ENCODE peak calls at places on chromosomes 11 and 22, in eight cellular contexts. C, M, I, S, K, A, L and B are unnamed samples.

GRCh38 chr11:44622721-44623258 is 57.3 kb downstream of the CD82 start:
- DNase-seq in C (peak), M (no peak), I (no peak), S (no peak), K (no peak), A (no peak), L (peak), B (peak)

GRCh38 chr11:31800398-31801265 is 10.5 kb downstream of the PAX6 start:
- DNase-seq in C (no peak), M (no peak), I (no peak), S (no peak), K (no peak), A (no peak), L (no peak), B (no peak)

GRCh38 chr22:39457546-39458442 is 982 bp downstream of the MGAT3 start:
- DNase-seq in C (no peak), M (no peak), I (no peak), S (no peak), K (no peak), A (no peak), L (no peak), B (no peak)

GRCh38 chr11:46725338-46726205 is 6.6 kb downstream of the F2 start:
- DNase-seq in C (no peak), M (no peak), I (no peak), S (no peak), K (no peak), A (no peak), L (no peak), B (no peak)

GRCh38 chr11:74647404-74647803 is 55.0 kb downstream of the POLD3 start:
- DNase-seq in C (no peak), M (no peak), I (no peak), S (no peak), K (no peak), A (no peak), L (no peak), B (no peak)

GRCh38 chr11:47348859-47349258 is 3.6 kb downstream of the MYBPC3 start:
- DNase-seq in C (no peak), M (no peak), I (no peak), S (peak), K (no peak), A (no peak), L (no peak), B (no peak)

GRCh38 chr11:94675239-94675638 is 92.9 kb upstream of the AMOTL1 start:
- DNase-seq in C (no peak), M (no peak), I (no peak), S (no peak), K (no peak), A (no peak), L (no peak), B (no peak)

GRCh38 chr11:2300936-2301630 is 635 bp downstream of the C11orf21 start:
- DNase-seq in C (no peak), M (no peak), I (no peak), S (no peak), K (no peak), A (no peak), L (no peak), B (peak)

DNA sequence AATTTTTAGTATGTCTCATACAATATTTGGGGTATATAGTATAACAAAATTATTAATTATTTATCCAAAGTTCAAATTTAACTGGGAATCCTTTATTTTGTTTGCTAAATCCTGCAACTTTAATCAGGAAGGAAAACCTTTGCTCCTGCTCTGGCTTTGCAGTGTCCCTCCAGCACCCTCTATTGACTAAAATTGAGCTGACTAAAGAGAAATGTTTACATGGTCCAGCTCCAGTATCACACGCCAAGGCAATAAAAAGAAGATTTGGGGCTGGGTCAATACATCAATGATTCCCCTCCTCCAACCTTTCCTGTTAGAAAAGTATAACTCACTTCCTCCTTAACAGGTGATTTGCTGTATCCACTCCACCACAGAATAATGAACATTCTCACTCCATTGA is 153.0 kb upstream of the LRRC4C start:
- DNase-seq in C (no peak), M (peak), I (no peak), S (no peak), K (no peak), A (no peak), L (no peak), B (no peak)
- TF ChIP-seq CTCF in C (no peak), M (peak), I (no peak), S (no peak), K (no peak), A (no peak), L (no peak), B (no peak)

GRCh38 chr22:45336971-45337431 is 27.3 kb downstream of the FAM118A start:
- DNase-seq in C (peak), M (no peak), I (peak), S (no peak), K (peak), A (peak), L (no peak), B (no peak)
- H3K4me3 ChIP-seq in C (no peak), M (no peak), I (no peak), S (no peak), K (peak), A (no peak), L (no peak), B (no peak)

GRCh38 chr11:66289548-66290331 is 797 bp upstream of the YIF1A start:
- DNase-seq in C (peak), M (no peak), I (peak), S (peak), K (peak), A (peak), L (no peak), B (no peak)

GRCh38 chr11:66287256-66288137 is 1.4 kb downstream of the YIF1A start:
- DNase-seq in C (no peak), M (no peak), I (no peak), S (no peak), K (no peak), A (no peak), L (no peak), B (no peak)

GRCh38 chr11:66290332-66290629 is 1.3 kb upstream of the YIF1A start:
- DNase-seq in C (no peak), M (no peak), I (no peak), S (no peak), K (no peak), A (no peak), L (no peak), B (no peak)

GRCh38 chr11:66288138-66288865 is 641 bp downstream of the YIF1A start:
- DNase-seq in C (no peak), M (no peak), I (peak), S (peak), K (peak), A (no peak), L (no peak), B (no peak)

DNA sequence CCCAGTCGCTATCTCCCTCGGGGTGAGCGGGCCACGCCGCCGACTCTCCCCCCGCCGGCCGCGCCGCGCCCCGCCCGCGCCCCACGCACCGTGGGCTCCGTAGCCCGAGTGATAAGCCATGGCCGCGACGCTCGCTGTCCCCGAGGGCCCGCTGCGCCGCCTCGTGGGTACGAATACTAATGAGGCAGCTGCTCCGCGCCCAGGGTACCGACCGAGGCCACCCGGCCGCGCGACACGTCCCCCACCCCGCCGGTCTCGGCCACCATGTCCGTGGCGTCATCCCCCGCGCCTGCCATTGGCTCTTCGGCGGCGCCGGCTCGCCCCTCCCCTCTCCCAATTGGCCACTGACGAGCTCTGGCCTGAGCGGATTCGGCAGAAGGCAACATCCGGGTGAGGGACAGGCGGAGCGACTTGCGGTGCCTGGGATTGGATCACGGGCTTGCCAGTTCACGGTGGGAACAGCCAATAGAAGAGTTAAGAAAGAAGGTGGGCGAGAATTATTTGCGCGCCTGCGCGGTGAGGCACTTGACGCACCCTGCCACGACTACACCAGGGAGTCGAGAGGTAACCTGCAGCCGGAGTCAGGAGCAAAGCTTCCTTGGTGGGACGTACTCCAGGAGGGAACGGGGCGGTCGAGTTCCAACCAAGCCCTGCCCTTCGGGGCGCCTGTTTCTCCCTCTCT is at the start of gene YIF1A:
- DNase-seq in C (peak), M (peak), I (peak), S (peak), K (peak), A (peak), L (peak), B (peak)
- H3K27ac ChIP-seq in C (peak), M (peak), I (peak), S (peak), K (peak), A (peak), L (peak), B (peak)

GRCh38 chr11:43503417-43503816 is 144.7 kb downstream of the TTC17 start:
- DNase-seq in C (no peak), M (no peak), I (no peak), S (no peak), K (no peak), A (no peak), L (no peak), B (no peak)
- TF ChIP-seq CTCF in C (no peak), M (no peak), I (no peak), S (peak), K (no peak), A (no peak), L (no peak), B (no peak)

GRCh38 chr11:76161261-76161961 is 44.9 kb downstream of the WNT11 start:
- DNase-seq in C (peak), M (no peak), I (no peak), S (no peak), K (peak), A (peak), L (no peak), B (no peak)
- H3K4me3 ChIP-seq in C (peak), M (no peak), I (no peak), S (no peak), K (peak), A (no peak), L (no peak), B (no peak)

DNA sequence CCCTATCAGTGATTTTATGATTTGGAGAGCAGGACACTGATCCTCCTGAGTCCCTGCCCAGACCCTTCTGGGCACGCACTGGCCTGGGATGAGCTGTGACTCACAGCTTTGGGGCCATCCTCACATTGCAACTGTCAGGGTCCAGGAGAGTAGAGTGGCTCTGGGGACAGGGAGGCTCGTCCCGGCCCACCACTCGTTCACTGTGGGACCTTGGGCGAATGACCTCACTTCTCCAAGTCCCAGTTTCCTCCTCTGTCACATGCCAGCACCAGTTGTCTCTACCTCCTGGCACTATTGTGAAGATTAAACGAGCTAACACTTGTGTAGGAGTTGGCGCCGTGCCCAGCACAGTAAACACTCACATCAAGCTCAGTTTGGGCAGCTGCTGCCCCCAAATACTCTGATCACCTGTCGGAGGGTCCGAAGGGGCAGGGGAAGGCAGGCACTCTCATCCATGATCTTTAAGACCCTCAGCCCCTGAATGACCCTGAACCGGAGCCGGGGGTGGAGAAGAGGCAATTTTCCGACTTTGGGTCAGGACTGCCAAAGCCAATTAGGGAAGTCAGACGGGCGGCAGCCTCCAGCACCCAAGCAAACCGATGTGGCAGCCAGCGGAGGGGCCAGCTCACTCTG is 235.1 kb downstream of the MIAT start:
- DNase-seq in C (no peak), M (no peak), I (peak), S (no peak), K (no peak), A (no peak), L (no peak), B (peak)
- H3K27ac ChIP-seq in C (no peak), M (peak), I (peak), S (no peak), K (no peak), A (no peak), L (no peak), B (no peak)

DNA sequence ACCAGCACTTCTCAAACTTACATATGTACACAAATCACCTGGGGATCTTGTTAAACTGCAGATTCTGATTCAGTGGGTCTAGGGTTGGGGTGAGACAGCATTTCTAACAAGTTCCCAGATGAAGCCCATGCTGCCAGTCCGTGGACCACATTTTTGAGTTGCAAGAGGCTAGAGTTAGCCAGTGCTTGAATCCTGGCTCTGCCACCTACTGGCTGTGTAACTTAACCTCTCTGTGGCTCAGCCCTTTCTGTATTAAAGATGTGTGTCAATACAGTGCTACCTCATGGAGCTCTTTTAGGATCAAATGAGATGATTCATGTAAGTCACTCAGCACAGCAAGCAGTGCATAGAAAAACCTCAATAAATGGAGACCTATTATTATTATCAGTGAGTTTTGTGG is 90.2 kb upstream of the ISX start:
- DNase-seq in C (no peak), M (no peak), I (no peak), S (peak), K (no peak), A (no peak), L (no peak), B (no peak)
- TF ChIP-seq CTCF in C (peak), M (no peak), I (no peak), S (peak), K (no peak), A (no peak), L (no peak), B (no peak)